ENCODE peak calls at places on chromosomes 3 and 15, in four cellular contexts. One of them, this sample, is unnamed.

GRCh38 chr3:194206375-194206774 is 70.4 kb downstream of the HES1 start:
- DNase-seq in spleen: no peak
- DNase-seq in cardiac muscle cell: no peak
- DNase-seq in heart left ventricle: peak; percentile 55
- DNase-seq in this sample: no peak

GRCh38 chr3:133927543-133928066 is 31.9 kb upstream of the RAB6B start:
- DNase-seq in cardiac muscle cell: peak; percentile 69
- DNase-seq in spleen: peak; percentile 93
- DNase-seq in heart left ventricle: peak; percentile 66
- DNase-seq in this sample: peak; percentile 61

GRCh38 chr3:194686414-194686815 is 732 bp downstream of the FAM43A start:
- DNase-seq in cardiac muscle cell: no peak
- DNase-seq in heart left ventricle: no peak
- DNase-seq in spleen: no peak
- DNase-seq in this sample: no peak

GRCh38 chr15:81373996-81374395 is at the start of gene TMC3:
- DNase-seq in cardiac muscle cell: peak; percentile 15
- DNase-seq in heart left ventricle: no peak
- DNase-seq in spleen: no peak
- DNase-seq in this sample: no peak

GRCh38 chr15:99295840-99296239 is 44.6 kb downstream of the LRRC28 start:
- DNase-seq in cardiac muscle cell: no peak
- DNase-seq in heart left ventricle: no peak
- DNase-seq in spleen: no peak
- DNase-seq in this sample: no peak

GRCh38 chr3:11455977-11456376 is 183.8 kb downstream of the ATG7 start:
- DNase-seq in cardiac muscle cell: no peak
- DNase-seq in heart left ventricle: no peak
- DNase-seq in spleen: no peak
- DNase-seq in this sample: no peak

GRCh38 chr3:45055411-45056143 is 29.5 kb downstream of the CLEC3B start:
- DNase-seq in cardiac muscle cell: peak; percentile 19
- DNase-seq in heart left ventricle: no peak
- DNase-seq in spleen: no peak
- DNase-seq in this sample: no peak

GRCh38 chr3:87696276-87697013 is 362.4 kb downstream of the CGGBP1 start:
- DNase-seq in spleen: no peak
- DNase-seq in cardiac muscle cell: no peak
- DNase-seq in heart left ventricle: no peak
- DNase-seq in this sample: no peak

GRCh38 chr15:26081758-26082068 is 218.6 kb upstream of the ATP10A start:
- DNase-seq in heart left ventricle: no peak
- DNase-seq in spleen: no peak
- DNase-seq in cardiac muscle cell: no peak
- DNase-seq in this sample: no peak

GRCh38 chr3:63067999-63068645 is 192.9 kb upstream of the CADPS start:
- DNase-seq in heart left ventricle: no peak
- DNase-seq in cardiac muscle cell: peak; percentile 86
- DNase-seq in spleen: no peak
- DNase-seq in this sample: no peak

GRCh38 chr3:157127831-157128767 is 31.8 kb downstream of the CCNL1 start:
- DNase-seq in spleen: no peak
- DNase-seq in heart left ventricle: peak; percentile 46
- DNase-seq in cardiac muscle cell: peak; percentile 67
- DNase-seq in this sample: peak; percentile 37

GRCh38 chr3:50442940-50443579 is 60.4 kb downstream of the CACNA2D2 start:
- DNase-seq in spleen: no peak
- DNase-seq in cardiac muscle cell: peak; percentile 49
- DNase-seq in heart left ventricle: no peak
- DNase-seq in this sample: peak; percentile 69

GRCh38 chr3:139935071-139935865 is at the start of gene CLSTN2:
- DNase-seq in cardiac muscle cell: peak; percentile 92
- DNase-seq in heart left ventricle: peak; percentile 85
- DNase-seq in spleen: no peak
- DNase-seq in this sample: peak; percentile 38

GRCh38 chr3:140206196-140207040 is 271.4 kb downstream of the CLSTN2 start:
- DNase-seq in heart left ventricle: peak; percentile 29
- DNase-seq in spleen: no peak
- DNase-seq in cardiac muscle cell: peak; percentile 88
- DNase-seq in this sample: no peak

GRCh38 chr3:10480871-10481378 is 24.5 kb downstream of the ATP2B2 start:
- DNase-seq in heart left ventricle: no peak
- DNase-seq in spleen: no peak
- DNase-seq in cardiac muscle cell: no peak
- DNase-seq in this sample: no peak

GRCh38 chr3:196355668-196356067 is 17.5 kb upstream of the TM4SF19 start:
- DNase-seq in cardiac muscle cell: no peak
- DNase-seq in spleen: no peak
- DNase-seq in heart left ventricle: no peak
- DNase-seq in this sample: no peak

GRCh38 chr15:60923925-60924324 is 305.2 kb downstream of the RORA start:
- DNase-seq in cardiac muscle cell: no peak
- DNase-seq in spleen: no peak
- DNase-seq in heart left ventricle: no peak
- DNase-seq in this sample: no peak

GRCh38 chr3:155101398-155101797 is 21.3 kb downstream of the MME start:
- DNase-seq in heart left ventricle: peak; percentile 55
- DNase-seq in cardiac muscle cell: no peak
- DNase-seq in spleen: no peak
- DNase-seq in this sample: no peak

GRCh38 chr3:135147657-135148056 is 352.6 kb downstream of the EPHB1 start:
- DNase-seq in spleen: no peak
- DNase-seq in heart left ventricle: peak; percentile 31
- DNase-seq in cardiac muscle cell: no peak
- DNase-seq in this sample: no peak

GRCh38 chr3:160486459-160486869 is 36.9 kb upstream of the TRIM59 start:
- DNase-seq in cardiac muscle cell: peak; percentile 38
- DNase-seq in heart left ventricle: no peak
- DNase-seq in spleen: no peak
- DNase-seq in this sample: no peak

GRCh38 chr15:72994778-72995177 is 57.5 kb upstream of the NEO1 start:
- DNase-seq in heart left ventricle: no peak
- DNase-seq in spleen: no peak
- DNase-seq in cardiac muscle cell: no peak
- DNase-seq in this sample: peak; percentile 57

GRCh38 chr15:58484794-58485600 is 53.2 kb downstream of the LIPC start:
- DNase-seq in heart left ventricle: no peak
- DNase-seq in spleen: no peak
- DNase-seq in cardiac muscle cell: no peak
- DNase-seq in this sample: no peak

GRCh38 chr3:101950510-101950909 is 101.2 kb downstream of the NFKBIZ start:
- DNase-seq in heart left ventricle: no peak
- DNase-seq in cardiac muscle cell: no peak
- DNase-seq in spleen: no peak
- DNase-seq in this sample: no peak

GRCh38 chr3:41159581-41160189 is 39.6 kb upstream of the CTNNB1 start:
- DNase-seq in spleen: no peak
- DNase-seq in cardiac muscle cell: no peak
- DNase-seq in heart left ventricle: no peak
- DNase-seq in this sample: no peak

GRCh38 chr15:63595688-63596087 is 1.5 kb upstream of the FBXL22 start:
- DNase-seq in heart left ventricle: no peak
- DNase-seq in spleen: no peak
- DNase-seq in cardiac muscle cell: no peak
- DNase-seq in this sample: no peak

GRCh38 chr15:63597821-63598220 is 634 bp downstream of the FBXL22 start:
- DNase-seq in spleen: no peak
- DNase-seq in heart left ventricle: no peak
- DNase-seq in cardiac muscle cell: no peak
- DNase-seq in this sample: no peak

GRCh38 chr15:63597033-63597790 is at the start of gene FBXL22:
- DNase-seq in cardiac muscle cell: peak; percentile 75
- DNase-seq in spleen: no peak
- DNase-seq in heart left ventricle: peak; percentile 82
- DNase-seq in this sample: no peak

GRCh38 chr15:63595066-63595465 is 2.1 kb upstream of the FBXL22 start:
- DNase-seq in cardiac muscle cell: no peak
- DNase-seq in spleen: no peak
- DNase-seq in heart left ventricle: peak; percentile 72
- DNase-seq in this sample: no peak

GRCh38 chr15:63596666-63597032 is 538 bp upstream of the FBXL22 start:
- DNase-seq in heart left ventricle: no peak
- DNase-seq in cardiac muscle cell: no peak
- DNase-seq in spleen: no peak
- DNase-seq in this sample: no peak
- H3K4me3 ChIP-seq in heart left ventricle: no peak overlapping the region
- H3K4me3 ChIP-seq in cardiac muscle cell: no peak overlapping the region
- H3K4me3 ChIP-seq in spleen: no peak overlapping the region
- H3K4me3 ChIP-seq in this sample: no peak overlapping the region

DNA sequence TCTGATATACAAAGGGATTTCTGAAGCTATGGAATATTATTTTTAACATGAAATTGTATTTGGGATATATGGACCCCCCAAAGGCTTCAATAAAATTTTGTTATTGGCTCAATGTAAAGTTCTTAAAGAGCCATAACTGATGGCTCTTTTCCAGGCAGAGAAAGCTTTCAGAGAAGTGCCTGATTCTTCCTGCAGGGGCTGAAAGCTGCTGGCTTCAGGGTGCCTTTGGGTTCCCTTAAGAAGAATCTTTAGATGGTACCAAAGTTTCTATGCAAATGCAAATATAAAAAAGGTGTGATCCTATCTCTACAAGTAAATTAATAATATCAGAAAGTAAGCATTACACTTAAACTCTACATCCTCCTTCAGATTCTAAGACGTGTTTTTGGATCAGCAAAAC is 72.6 kb downstream of the NR2F2 start:
- DNase-seq in heart left ventricle: no peak
- DNase-seq in cardiac muscle cell: no peak
- DNase-seq in spleen: no peak
- DNase-seq in this sample: no peak
- TF ChIP-seq CTCF in heart left ventricle: no peak
- TF ChIP-seq CTCF in cardiac muscle cell: no peak
- TF ChIP-seq CTCF in spleen: no peak
- TF ChIP-seq CTCF in this sample: no peak

GRCh38 chr3:23863060-23863459 is 53.7 kb downstream of the NKIRAS1 start:
- DNase-seq in heart left ventricle: no peak
- DNase-seq in cardiac muscle cell: no peak
- DNase-seq in spleen: no peak
- DNase-seq in this sample: no peak
- H3K4me1 ChIP-seq in heart left ventricle: peaks cover 49% of the 10 kb centered on the region
- H3K4me1 ChIP-seq in cardiac muscle cell: peaks cover 60% of the 10 kb centered on the region
- H3K4me1 ChIP-seq in spleen: peaks cover 50% of the 10 kb centered on the region
- H3K4me1 ChIP-seq in this sample: peaks cover 64% of the 10 kb centered on the region

DNA sequence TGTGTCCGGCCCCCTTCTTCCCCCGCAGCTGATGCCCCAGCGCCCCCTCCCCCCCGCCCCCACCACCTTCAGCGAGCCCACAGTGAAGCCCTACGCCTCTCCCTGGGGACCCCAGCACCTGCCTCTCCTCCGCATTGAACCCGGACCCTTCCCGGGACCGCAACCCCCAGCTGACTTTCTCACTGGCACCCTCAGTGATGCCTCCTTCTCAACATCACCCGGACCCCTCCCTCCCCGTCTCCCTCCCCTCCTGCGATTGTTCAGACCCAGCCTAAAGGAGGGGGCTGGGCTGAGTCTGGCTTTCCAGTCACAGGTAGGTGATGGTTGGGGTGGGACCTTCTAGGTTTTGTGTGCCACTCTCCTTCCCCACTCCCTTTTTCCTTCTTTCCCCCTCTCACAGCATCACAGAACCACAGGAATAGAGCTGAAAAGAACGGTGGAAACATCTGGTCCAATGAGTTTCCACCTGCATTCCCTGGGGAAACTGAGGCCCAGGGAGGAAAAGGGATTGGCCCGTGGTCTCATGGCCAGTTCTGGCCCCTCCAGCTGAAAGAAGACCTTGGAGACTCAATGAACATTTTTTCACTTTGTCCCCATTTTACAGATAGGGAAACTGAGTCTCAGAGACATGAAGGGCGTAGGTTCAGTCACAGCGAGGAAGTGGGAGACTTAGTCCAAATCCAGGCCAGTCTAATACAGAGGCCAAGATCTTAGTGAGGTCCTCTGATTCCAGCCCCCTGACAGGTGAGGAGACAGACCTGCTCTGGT is 828 bp downstream of the CAND2 start:
- DNase-seq in heart left ventricle: no peak
- DNase-seq in spleen: no peak
- DNase-seq in cardiac muscle cell: no peak
- DNase-seq in this sample: no peak
- H3K4me3 ChIP-seq in heart left ventricle: peak overlapping the region; percentile 48
- H3K4me3 ChIP-seq in spleen: no peak overlapping the region
- H3K4me3 ChIP-seq in cardiac muscle cell: peak overlapping the region; percentile 64
- H3K4me3 ChIP-seq in this sample: peak overlapping the region; percentile 64

GRCh38 chr3:169508426-169508825 is 155.1 kb downstream of the MECOM start:
- DNase-seq in cardiac muscle cell: no peak
- DNase-seq in spleen: no peak
- DNase-seq in heart left ventricle: no peak
- DNase-seq in this sample: no peak
- TF ChIP-seq CTCF in cardiac muscle cell: peak; percentile 19
- TF ChIP-seq CTCF in spleen: no peak
- TF ChIP-seq CTCF in heart left ventricle: no peak
- TF ChIP-seq CTCF in this sample: no peak

GRCh38 chr3:8504611-8504973 is 3.0 kb downstream of the LMCD1 start:
- DNase-seq in spleen: no peak
- DNase-seq in cardiac muscle cell: no peak
- DNase-seq in heart left ventricle: no peak
- DNase-seq in this sample: no peak

GRCh38 chr3:8501388-8502131 is at the start of gene LMCD1:
- DNase-seq in cardiac muscle cell: peak; percentile 98
- DNase-seq in spleen: peak; percentile 94
- DNase-seq in heart left ventricle: peak; percentile 98
- DNase-seq in this sample: peak; percentile 96

GRCh38 chr3:8503871-8504610 is 2.4 kb downstream of the LMCD1 start:
- DNase-seq in heart left ventricle: no peak
- DNase-seq in spleen: no peak
- DNase-seq in cardiac muscle cell: no peak
- DNase-seq in this sample: no peak

GRCh38 chr3:8505621-8506020 is 4.0 kb downstream of the LMCD1 start:
- DNase-seq in spleen: no peak
- DNase-seq in cardiac muscle cell: no peak
- DNase-seq in heart left ventricle: no peak
- DNase-seq in this sample: peak; percentile 68

GRCh38 chr3:8503461-8503860 is 1.8 kb downstream of the LMCD1 start:
- DNase-seq in heart left ventricle: no peak
- DNase-seq in cardiac muscle cell: no peak
- DNase-seq in spleen: no peak
- DNase-seq in this sample: no peak
- H3K4me1 ChIP-seq in heart left ventricle: peaks cover 69% of the 10 kb centered on the region
- H3K4me1 ChIP-seq in cardiac muscle cell: peaks cover 26% of the 10 kb centered on the region
- H3K4me1 ChIP-seq in spleen: peaks cover 26% of the 10 kb centered on the region
- H3K4me1 ChIP-seq in this sample: peaks cover 41% of the 10 kb centered on the region